ENCODE peak calls at places on chromosomes 13 and 19, in nine cellular contexts. F is upper lobe of right lung, W is cardiac fibroblast, I is transverse colon, B is fibroblast of lung, O is lower lobe of right lung, N is fibroblast of the aortic adventitia, V is lung, X is glutamatergic neuron. T is an unnamed sample.
A peak's percentile ranks its signal among the peaks of the same experiment; 100 is the strongest.

GRCh38 chr13:106329941-106330340 is 205.5 kb downstream of the EFNB2 start:
- DNase-seq in O (no peak), B (no peak), I (peak; percentile 62), V (no peak), X (no peak), W (no peak), N (no peak), F (no peak), T (no peak)

GRCh38 chr13:105365831-105366230 is 1169.6 kb downstream of the EFNB2 start:
- DNase-seq in I (no peak), O (no peak), W (no peak), F (no peak), B (no peak), N (no peak), X (no peak), V (no peak), T (no peak)

GRCh38 chr19:33818426-33818825 is 21.8 kb downstream of the KCTD15 start:
- DNase-seq in X (no peak), N (no peak), V (no peak), I (no peak), F (peak; percentile 57), O (peak; percentile 28), W (no peak), B (no peak), T (no peak)

GRCh38 chr19:56732974-56733373 is 61.4 kb upstream of the ZNF835 start:
- DNase-seq in O (no peak), V (no peak), X (no peak), N (no peak), W (no peak), I (no peak), F (no peak), B (no peak), T (no peak)

GRCh38 chr13:33110713-33111413 is 94.6 kb downstream of the KL start:
- DNase-seq in X (no peak), V (no peak), O (peak; percentile 52), N (peak; percentile 70), W (no peak), B (peak; percentile 71), I (no peak), F (no peak), T (peak; percentile 34)

GRCh38 chr13:71661921-71662320 is 205.1 kb downstream of the DACH1 start:
- DNase-seq in O (no peak), V (no peak), B (peak; percentile 88), W (peak; percentile 87), X (no peak), I (no peak), N (peak; percentile 30), F (no peak), T (no peak)

GRCh38 chr19:35090160-35090794 is 25.3 kb upstream of the FXYD3 start:
- DNase-seq in N (peak; percentile 64), X (peak; percentile 44), I (peak; percentile 58), O (no peak), F (peak; percentile 72), W (peak; percentile 78), V (peak; percentile 68), B (peak; percentile 69), T (peak; percentile 85)

GRCh38 chr19:926595-927043 is 784 bp downstream of the ARID3A start:
- DNase-seq in F (peak; percentile 85), X (no peak), N (peak; percentile 38), O (peak; percentile 85), B (no peak), W (peak; percentile 50), I (peak; percentile 77), V (no peak), T (peak; percentile 88)

GRCh38 chr13:47896546-47896945 is 104.5 kb downstream of the SUCLA2 start:
- DNase-seq in V (no peak), X (no peak), F (no peak), W (no peak), N (no peak), I (no peak), B (no peak), O (no peak), T (no peak)

GRCh38 chr19:4510435-4511255 is 7.6 kb downstream of the PLIN4 start:
- DNase-seq in X (no peak), O (no peak), B (no peak), V (no peak), F (no peak), I (no peak), N (no peak), W (no peak), T (no peak)

GRCh38 chr13:62320129-62320724 is 904.6 kb upstream of the PCDH20 start:
- DNase-seq in X (no peak), V (no peak), I (no peak), O (no peak), W (peak; percentile 65), B (peak; percentile 85), N (peak; percentile 5), F (no peak), T (peak; percentile 26)

GRCh38 chr13:99984463-99985242 is 3.1 kb downstream of the ZIC2 start:
- DNase-seq in V (no peak), F (no peak), W (no peak), O (no peak), X (peak; percentile 35), I (no peak), N (no peak), B (no peak), T (no peak)

GRCh38 chr13:42396501-42396900 is 124.5 kb downstream of the AKAP11 start:
- DNase-seq in B (no peak), I (no peak), O (no peak), V (no peak), N (no peak), X (no peak), W (no peak), F (no peak), T (no peak)

GRCh38 chr13:80630685-80631121 is 289.8 kb upstream of the SPRY2 start:
- DNase-seq in I (no peak), W (peak; percentile 98), F (no peak), O (no peak), X (no peak), N (peak; percentile 96), V (no peak), B (peak; percentile 96), T (no peak)

DNA sequence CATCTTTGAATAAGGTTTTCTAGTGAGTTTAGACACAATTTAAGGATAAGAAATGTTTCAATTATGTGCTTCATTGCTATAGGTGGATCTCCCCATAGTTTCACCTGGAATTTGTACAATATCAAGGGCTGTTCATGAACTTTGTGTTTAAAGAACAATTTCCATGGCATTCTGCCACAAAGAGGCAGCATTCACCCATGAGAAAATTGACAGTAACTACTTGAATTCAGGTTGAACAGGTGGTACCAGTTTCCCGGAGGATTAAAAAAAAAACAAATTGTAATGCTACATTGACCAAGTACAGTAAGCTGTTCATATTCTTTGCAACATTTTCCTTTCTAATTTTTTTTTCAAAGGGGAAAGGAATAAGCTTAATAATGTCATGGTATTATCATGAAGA is 9.1 kb downstream of the SLITRK5 start:
- DNase-seq in I (no peak), W (no peak), O (no peak), B (peak; percentile 15), V (no peak), N (no peak), F (no peak), X (no peak), T (no peak)
- TF ChIP-seq CTCF in I (no peak), W (no peak), O (no peak), B (no peak), V (no peak), N (no peak), F (no peak), X (no peak), T (peak; percentile 23)

GRCh38 chr19:13984875-13985741 is 21.0 kb downstream of the RFX1 start:
- DNase-seq in B (no peak), X (no peak), F (peak; percentile 88), O (peak; percentile 86), I (no peak), W (no peak), N (no peak), V (peak; percentile 87), T (no peak)

GRCh38 chr19:13985771-13986347 is 20.3 kb downstream of the RFX1 start:
- DNase-seq in O (no peak), B (no peak), I (no peak), N (no peak), V (no peak), W (no peak), X (no peak), F (no peak), T (no peak)

GRCh38 chr19:13984186-13984585 is 21.9 kb downstream of the RFX1 start:
- DNase-seq in X (no peak), V (no peak), N (no peak), B (no peak), O (no peak), W (no peak), F (no peak), I (no peak), T (no peak)

GRCh38 chr19:13987101-13987890 is 18.8 kb downstream of the RFX1 start:
- DNase-seq in B (no peak), O (peak; percentile 80), N (no peak), W (no peak), V (peak; percentile 67), F (peak; percentile 84), I (no peak), X (no peak), T (no peak)

DNA sequence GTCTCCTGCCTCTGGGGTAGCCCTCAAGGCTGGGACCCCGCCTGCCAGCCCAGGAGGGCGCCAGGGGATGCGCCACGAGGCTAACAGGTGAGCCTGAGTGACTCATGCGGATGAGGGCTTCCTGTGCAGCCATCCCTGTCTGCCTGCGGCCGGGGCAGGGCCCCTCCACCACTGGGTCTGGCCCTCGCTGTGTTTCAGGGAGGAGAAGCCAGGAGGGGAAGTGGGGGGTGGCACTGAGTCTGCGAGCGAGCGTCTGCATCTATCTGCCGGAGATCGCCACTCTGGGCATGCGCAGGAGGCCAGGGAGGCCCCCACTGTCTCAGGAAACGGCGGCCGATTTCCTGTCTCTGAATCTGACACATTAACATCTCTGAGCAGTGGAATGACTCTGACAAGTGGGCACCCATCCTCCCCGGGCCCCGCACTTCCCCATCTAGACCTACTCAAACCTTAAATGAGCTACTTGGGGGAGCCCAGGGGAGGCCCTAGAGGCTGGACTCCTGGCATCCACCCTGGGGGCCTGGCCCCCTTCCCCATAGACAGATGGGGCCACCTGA is 19.7 kb downstream of the RFX1 start:
- DNase-seq in W (peak; percentile 77), X (peak; percentile 70), N (peak; percentile 31), V (peak; percentile 77), F (peak; percentile 92), I (peak; percentile 90), O (peak; percentile 93), B (peak; percentile 55), T (peak; percentile 99)
- TF ChIP-seq CTCF in W (no peak), X (no peak), N (no peak), V (no peak), F (no peak), I (no peak), O (no peak), B (no peak), T (no peak)

GRCh38 chr13:93951153-93951552 is 528.3 kb downstream of the DCT start:
- DNase-seq in V (no peak), X (no peak), B (peak; percentile 52), N (peak; percentile 38), I (no peak), W (peak; percentile 41), F (no peak), O (no peak), T (no peak)
- TF ChIP-seq CTCF in V (no peak), X (no peak), B (peak; percentile 28), N (peak; percentile 34), I (no peak), W (peak; percentile 14), F (no peak), O (no peak), T (no peak)

DNA sequence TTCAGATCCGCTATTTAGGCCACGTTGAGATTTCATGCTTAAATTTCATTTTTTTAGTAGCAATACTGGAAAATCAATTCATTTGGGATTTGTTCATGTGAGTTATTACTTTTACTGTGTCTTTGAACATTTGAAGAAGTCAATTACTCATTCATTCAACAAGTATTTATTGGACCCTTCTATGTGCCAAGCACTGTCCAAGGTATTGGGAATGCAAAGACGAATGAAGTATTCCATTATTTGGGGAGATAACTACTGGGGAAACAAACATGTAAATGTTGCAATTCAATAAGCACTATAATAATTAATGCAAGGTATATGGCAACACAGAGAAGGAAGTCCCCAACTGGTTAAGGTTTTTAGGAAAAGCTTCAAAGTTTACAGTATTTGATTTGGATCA is 5.7 kb downstream of the CDK8 start:
- DNase-seq in O (no peak), F (no peak), N (no peak), V (no peak), I (no peak), B (no peak), W (no peak), X (no peak), T (no peak)
- TF ChIP-seq CTCF in O (no peak), F (no peak), N (no peak), V (no peak), I (no peak), B (no peak), W (no peak), X (no peak), T (no peak)